ENCODE peak calls at places on chromosomes 1 and 21, in five cellular contexts. One of them, this sample, is unnamed.

GRCh38 chr1:231612393-231613089 is 14.0 kb upstream of the DISC1 start:
- DNase-seq in kidney tubule cell: no peak
- DNase-seq in amniotic stem cell: no peak
- DNase-seq in left ventricle myocardium inferior: no peak
- DNase-seq in NCI-H1092 treated with DMSO at 0.1 percent for 48 hours: no peak
- DNase-seq in this sample: no peak

GRCh38 chr1:10920063-10920626 is 92.3 kb upstream of the TARDBP start:
- DNase-seq in kidney tubule cell: no peak
- DNase-seq in amniotic stem cell: no peak
- DNase-seq in left ventricle myocardium inferior: no peak
- DNase-seq in NCI-H1092 treated with DMSO at 0.1 percent for 48 hours: no peak
- DNase-seq in this sample: no peak

GRCh38 chr1:39639333-39640130 is at the start of gene HEYL:
- DNase-seq in kidney tubule cell: peak; percentile 21
- DNase-seq in amniotic stem cell: no peak
- DNase-seq in left ventricle myocardium inferior: peak; percentile 85
- DNase-seq in NCI-H1092 treated with DMSO at 0.1 percent for 48 hours: no peak
- DNase-seq in this sample: peak; percentile 79

GRCh38 chr1:231240531-231240882 is 505 bp upstream of the GNPAT start:
- DNase-seq in kidney tubule cell: peak; percentile 37
- DNase-seq in amniotic stem cell: no peak
- DNase-seq in left ventricle myocardium inferior: no peak
- DNase-seq in NCI-H1092 treated with DMSO at 0.1 percent for 48 hours: peak; percentile 43
- DNase-seq in this sample: peak; percentile 28

GRCh38 chr1:226629210-226629895 is 80.8 kb downstream of the STUM start:
- DNase-seq in kidney tubule cell: no peak
- DNase-seq in amniotic stem cell: no peak
- DNase-seq in left ventricle myocardium inferior: no peak
- DNase-seq in NCI-H1092 treated with DMSO at 0.1 percent for 48 hours: no peak
- DNase-seq in this sample: no peak

GRCh38 chr1:233707906-233708292 is 94.0 kb downstream of the KCNK1 start:
- DNase-seq in kidney tubule cell: no peak
- DNase-seq in amniotic stem cell: no peak
- DNase-seq in left ventricle myocardium inferior: no peak
- DNase-seq in NCI-H1092 treated with DMSO at 0.1 percent for 48 hours: no peak
- DNase-seq in this sample: no peak

GRCh38 chr1:34591751-34592629 is 162.9 kb upstream of the GJB5 start:
- DNase-seq in kidney tubule cell: peak; percentile 3
- DNase-seq in amniotic stem cell: no peak
- DNase-seq in left ventricle myocardium inferior: no peak
- DNase-seq in NCI-H1092 treated with DMSO at 0.1 percent for 48 hours: peak; percentile 21
- DNase-seq in this sample: no peak

GRCh38 chr1:101237229-101237837 is 514 bp downstream of the S1PR1 start:
- DNase-seq in kidney tubule cell: peak; percentile 20
- DNase-seq in amniotic stem cell: peak; percentile 32
- DNase-seq in left ventricle myocardium inferior: no peak
- DNase-seq in NCI-H1092 treated with DMSO at 0.1 percent for 48 hours: peak; percentile 12
- DNase-seq in this sample: no peak

GRCh38 chr1:63575340-63575826 is 17.8 kb upstream of the PGM1 start:
- DNase-seq in kidney tubule cell: peak; percentile 34
- DNase-seq in amniotic stem cell: no peak
- DNase-seq in left ventricle myocardium inferior: no peak
- DNase-seq in NCI-H1092 treated with DMSO at 0.1 percent for 48 hours: peak; percentile 5
- DNase-seq in this sample: peak; percentile 23

GRCh38 chr1:228141082-228141870 is 1.2 kb downstream of the GUK1 start:
- DNase-seq in kidney tubule cell: peak; percentile 71
- DNase-seq in amniotic stem cell: no peak
- DNase-seq in left ventricle myocardium inferior: peak; percentile 78
- DNase-seq in NCI-H1092 treated with DMSO at 0.1 percent for 48 hours: no peak
- DNase-seq in this sample: peak; percentile 19

GRCh38 chr1:8718878-8719361 is 98.5 kb downstream of the RERE start:
- DNase-seq in kidney tubule cell: no peak
- DNase-seq in amniotic stem cell: no peak
- DNase-seq in left ventricle myocardium inferior: no peak
- DNase-seq in NCI-H1092 treated with DMSO at 0.1 percent for 48 hours: no peak
- DNase-seq in this sample: no peak

GRCh38 chr1:217917277-217917887 is 286.2 kb downstream of the SPATA17 start:
- DNase-seq in kidney tubule cell: no peak
- DNase-seq in amniotic stem cell: no peak
- DNase-seq in left ventricle myocardium inferior: no peak
- DNase-seq in NCI-H1092 treated with DMSO at 0.1 percent for 48 hours: no peak
- DNase-seq in this sample: no peak

GRCh38 chr1:78607334-78607927 is 12.8 kb upstream of the IFI44L start:
- DNase-seq in kidney tubule cell: peak; percentile 49
- DNase-seq in amniotic stem cell: no peak
- DNase-seq in left ventricle myocardium inferior: no peak
- DNase-seq in NCI-H1092 treated with DMSO at 0.1 percent for 48 hours: no peak
- DNase-seq in this sample: peak; percentile 39

GRCh38 chr21:38773108-38774061 is 32.3 kb upstream of the ETS2 start:
- DNase-seq in kidney tubule cell: peak; percentile 94
- DNase-seq in amniotic stem cell: peak; percentile 90
- DNase-seq in left ventricle myocardium inferior: no peak
- DNase-seq in NCI-H1092 treated with DMSO at 0.1 percent for 48 hours: no peak
- DNase-seq in this sample: peak; percentile 69

GRCh38 chr1:245143849-245144248 is 10.9 kb upstream of the KIF26B start:
- DNase-seq in kidney tubule cell: no peak
- DNase-seq in amniotic stem cell: no peak
- DNase-seq in left ventricle myocardium inferior: no peak
- DNase-seq in NCI-H1092 treated with DMSO at 0.1 percent for 48 hours: no peak
- DNase-seq in this sample: no peak

GRCh38 chr1:206583461-206584264 is 28.6 kb downstream of the EIF2D start:
- DNase-seq in kidney tubule cell: peak; percentile 64
- DNase-seq in amniotic stem cell: peak; percentile 27
- DNase-seq in left ventricle myocardium inferior: peak; percentile 67
- DNase-seq in NCI-H1092 treated with DMSO at 0.1 percent for 48 hours: peak; percentile 83
- DNase-seq in this sample: peak; percentile 82

GRCh38 chr1:168273575-168273974 is 7.1 kb upstream of the TBX19 start:
- DNase-seq in kidney tubule cell: no peak
- DNase-seq in amniotic stem cell: no peak
- DNase-seq in left ventricle myocardium inferior: no peak
- DNase-seq in NCI-H1092 treated with DMSO at 0.1 percent for 48 hours: no peak
- DNase-seq in this sample: no peak

GRCh38 chr1:39136635-39137034 is 67.9 kb upstream of the MACF1 start:
- DNase-seq in kidney tubule cell: no peak
- DNase-seq in amniotic stem cell: no peak
- DNase-seq in left ventricle myocardium inferior: no peak
- DNase-seq in NCI-H1092 treated with DMSO at 0.1 percent for 48 hours: no peak
- DNase-seq in this sample: no peak

GRCh38 chr1:215273838-215274516 is 191.4 kb downstream of the KCNK2 start:
- DNase-seq in kidney tubule cell: peak; percentile 70
- DNase-seq in amniotic stem cell: peak; percentile 63
- DNase-seq in left ventricle myocardium inferior: no peak
- DNase-seq in NCI-H1092 treated with DMSO at 0.1 percent for 48 hours: no peak
- DNase-seq in this sample: no peak

GRCh38 chr1:199273837-199274379 is 635.1 kb downstream of the PTPRC start:
- DNase-seq in kidney tubule cell: peak; percentile 44
- DNase-seq in amniotic stem cell: no peak
- DNase-seq in left ventricle myocardium inferior: no peak
- DNase-seq in NCI-H1092 treated with DMSO at 0.1 percent for 48 hours: no peak
- DNase-seq in this sample: peak; percentile 23

GRCh38 chr1:83985048-83985447 is 13.9 kb downstream of the TTLL7 start:
- DNase-seq in kidney tubule cell: no peak
- DNase-seq in amniotic stem cell: no peak
- DNase-seq in left ventricle myocardium inferior: no peak
- DNase-seq in NCI-H1092 treated with DMSO at 0.1 percent for 48 hours: no peak
- DNase-seq in this sample: peak; percentile 9

GRCh38 chr1:7552402-7552801 is 218.7 kb upstream of the VAMP3 start:
- DNase-seq in kidney tubule cell: peak; percentile 96
- DNase-seq in amniotic stem cell: no peak
- DNase-seq in left ventricle myocardium inferior: no peak
- DNase-seq in NCI-H1092 treated with DMSO at 0.1 percent for 48 hours: no peak
- DNase-seq in this sample: no peak

GRCh38 chr21:25568230-25568629 is 39.1 kb downstream of the MRPL39 start:
- DNase-seq in kidney tubule cell: peak; percentile 42
- DNase-seq in amniotic stem cell: no peak
- DNase-seq in left ventricle myocardium inferior: peak; percentile 26
- DNase-seq in NCI-H1092 treated with DMSO at 0.1 percent for 48 hours: no peak
- DNase-seq in this sample: peak; percentile 10

GRCh38 chr1:168320805-168321577 is 40.3 kb downstream of the TBX19 start:
- DNase-seq in kidney tubule cell: peak; percentile 82
- DNase-seq in amniotic stem cell: peak; percentile 90
- DNase-seq in left ventricle myocardium inferior: no peak
- DNase-seq in NCI-H1092 treated with DMSO at 0.1 percent for 48 hours: no peak
- DNase-seq in this sample: peak; percentile 58

GRCh38 chr1:165898837-165899236 is 71.4 kb downstream of the UCK2 start:
- DNase-seq in kidney tubule cell: peak; percentile 97
- DNase-seq in amniotic stem cell: peak; percentile 92
- DNase-seq in left ventricle myocardium inferior: no peak
- DNase-seq in NCI-H1092 treated with DMSO at 0.1 percent for 48 hours: no peak
- DNase-seq in this sample: peak; percentile 53

GRCh38 chr1:235199441-235199840 is 38.4 kb upstream of the RBM34 start:
- DNase-seq in kidney tubule cell: peak; percentile 10
- DNase-seq in amniotic stem cell: peak; percentile 7
- DNase-seq in left ventricle myocardium inferior: no peak
- DNase-seq in NCI-H1092 treated with DMSO at 0.1 percent for 48 hours: no peak
- DNase-seq in this sample: peak; percentile 19

GRCh38 chr1:54460861-54461382 is 54.7 kb upstream of the SSBP3 start:
- DNase-seq in kidney tubule cell: no peak
- DNase-seq in amniotic stem cell: no peak
- DNase-seq in left ventricle myocardium inferior: no peak
- DNase-seq in NCI-H1092 treated with DMSO at 0.1 percent for 48 hours: no peak
- DNase-seq in this sample: no peak

GRCh38 chr1:203945030-203945429 is 83.6 kb downstream of the SNRPE start:
- DNase-seq in kidney tubule cell: no peak
- DNase-seq in amniotic stem cell: no peak
- DNase-seq in left ventricle myocardium inferior: no peak
- DNase-seq in NCI-H1092 treated with DMSO at 0.1 percent for 48 hours: no peak
- DNase-seq in this sample: no peak

GRCh38 chr1:78102082-78102481 is 56.3 kb downstream of the GIPC2 start:
- DNase-seq in kidney tubule cell: peak; percentile 5
- DNase-seq in amniotic stem cell: peak; percentile 46
- DNase-seq in left ventricle myocardium inferior: no peak
- DNase-seq in NCI-H1092 treated with DMSO at 0.1 percent for 48 hours: no peak
- DNase-seq in this sample: no peak

GRCh38 chr1:187445066-187445465 is 616.3 kb downstream of the PLA2G4A start:
- DNase-seq in kidney tubule cell: no peak
- DNase-seq in amniotic stem cell: no peak
- DNase-seq in left ventricle myocardium inferior: no peak
- DNase-seq in NCI-H1092 treated with DMSO at 0.1 percent for 48 hours: no peak
- DNase-seq in this sample: no peak

GRCh38 chr1:168088511-168089325 is 48.0 kb downstream of the GPR161 start:
- DNase-seq in kidney tubule cell: no peak
- DNase-seq in amniotic stem cell: no peak
- DNase-seq in left ventricle myocardium inferior: no peak
- DNase-seq in NCI-H1092 treated with DMSO at 0.1 percent for 48 hours: no peak
- DNase-seq in this sample: no peak

GRCh38 chr1:199684686-199685273 is 342.7 kb upstream of the NR5A2 start:
- DNase-seq in kidney tubule cell: peak; percentile 70
- DNase-seq in amniotic stem cell: peak; percentile 50
- DNase-seq in left ventricle myocardium inferior: no peak
- DNase-seq in NCI-H1092 treated with DMSO at 0.1 percent for 48 hours: peak; percentile 71
- DNase-seq in this sample: peak; percentile 71

GRCh38 chr1:61142726-61143500 is 60.6 kb downstream of the NFIA start:
- DNase-seq in kidney tubule cell: no peak
- DNase-seq in amniotic stem cell: no peak
- DNase-seq in left ventricle myocardium inferior: no peak
- DNase-seq in NCI-H1092 treated with DMSO at 0.1 percent for 48 hours: peak; percentile 69
- DNase-seq in this sample: no peak

GRCh38 chr1:2025491-2025981 is 6.4 kb downstream of the GABRD start:
- DNase-seq in kidney tubule cell: no peak
- DNase-seq in amniotic stem cell: no peak
- DNase-seq in left ventricle myocardium inferior: peak; percentile 58
- DNase-seq in NCI-H1092 treated with DMSO at 0.1 percent for 48 hours: no peak
- DNase-seq in this sample: no peak

GRCh38 chr21:17438642-17439041 is 74.2 kb upstream of the CXADR start:
- DNase-seq in kidney tubule cell: no peak
- DNase-seq in amniotic stem cell: no peak
- DNase-seq in left ventricle myocardium inferior: no peak
- DNase-seq in NCI-H1092 treated with DMSO at 0.1 percent for 48 hours: peak; percentile 69
- DNase-seq in this sample: no peak

GRCh38 chr21:40512590-40512989 is 334.4 kb downstream of the DSCAM start:
- DNase-seq in kidney tubule cell: no peak
- DNase-seq in amniotic stem cell: no peak
- DNase-seq in left ventricle myocardium inferior: no peak
- DNase-seq in NCI-H1092 treated with DMSO at 0.1 percent for 48 hours: no peak
- DNase-seq in this sample: no peak

GRCh38 chr1:29362116-29362515 is 125.8 kb downstream of the PTPRU start:
- DNase-seq in kidney tubule cell: no peak
- DNase-seq in amniotic stem cell: no peak
- DNase-seq in left ventricle myocardium inferior: no peak
- DNase-seq in NCI-H1092 treated with DMSO at 0.1 percent for 48 hours: no peak
- DNase-seq in this sample: no peak

GRCh38 chr1:220809704-220810103 is 23.0 kb downstream of the MTARC1 start:
- DNase-seq in kidney tubule cell: no peak
- DNase-seq in amniotic stem cell: no peak
- DNase-seq in left ventricle myocardium inferior: no peak
- DNase-seq in NCI-H1092 treated with DMSO at 0.1 percent for 48 hours: no peak
- DNase-seq in this sample: no peak